ENCODE peak calls at places on chromosomes 16 and 17, in four cellular contexts. Y is NCI-H2107, O is heart right ventricle, A is AG09309. I is an unnamed sample.

GRCh38 chr17:42325026-42325425 is 36.7 kb downstream of the STAT5A start:
- DNase-seq in A (peak; percentile 89), O (no peak), Y (no peak), I (no peak)

GRCh38 chr17:38428643-38429371 is 543 bp downstream of the ARHGAP23 start:
- DNase-seq in Y (no peak), O (peak; percentile 68), A (no peak), I (no peak)

GRCh38 chr16:24909856-24910255 is 64.1 kb downstream of the SLC5A11 start:
- DNase-seq in O (no peak), A (no peak), Y (no peak), I (no peak)

GRCh38 chr16:89314357-89314756 is 96.9 kb downstream of the ZNF778 start:
- DNase-seq in O (no peak), Y (no peak), A (no peak), I (no peak)

GRCh38 chr17:78746263-78746948 is 35.7 kb downstream of the CYTH1 start:
- DNase-seq in A (no peak), Y (no peak), O (no peak), I (no peak)

GRCh38 chr17:12445331-12445730 is 220.4 kb upstream of the MYOCD start:
- DNase-seq in O (no peak), Y (no peak), A (no peak), I (no peak)

GRCh38 chr16:10678655-10679054 is 16.1 kb downstream of the TEKT5 start:
- DNase-seq in A (no peak), Y (peak; percentile 38), O (no peak), I (no peak)

GRCh38 chr17:9432867-9433495 is 142.6 kb downstream of the STX8 start:
- DNase-seq in O (no peak), Y (no peak), A (peak; percentile 34), I (no peak)

GRCh38 chr16:73000020-73000906 is 47.7 kb downstream of the ZFHX3 start:
- DNase-seq in A (no peak), Y (peak; percentile 22), O (peak; percentile 46), I (no peak)

GRCh38 chr17:38691154-38691553 is 13.9 kb upstream of the MLLT6 start:
- DNase-seq in Y (no peak), A (no peak), O (no peak), I (no peak)

GRCh38 chr17:78595135-78595810 is 18.1 kb upstream of the DNAH17 start:
- DNase-seq in A (no peak), Y (no peak), O (no peak), I (no peak)

GRCh38 chr17:76866774-76867577 is 1.2 kb upstream of the MGAT5B start:
- DNase-seq in O (no peak), Y (no peak), A (no peak), I (no peak)

GRCh38 chr17:60640503-60640902 is 37.1 kb upstream of the BCAS3 start:
- DNase-seq in A (no peak), O (no peak), Y (no peak), I (no peak)

GRCh38 chr17:50076591-50077235 is 18.4 kb upstream of the PDK2 start:
- DNase-seq in Y (no peak), O (no peak), A (no peak), I (no peak)

GRCh38 chr17:35866356-35866950 is 2.2 kb downstream of the HEATR9 start:
- DNase-seq in Y (no peak), A (no peak), O (no peak), I (no peak)

GRCh38 chr17:80599546-80600305 is 55.1 kb downstream of the RPTOR start:
- DNase-seq in Y (no peak), O (no peak), A (no peak), I (no peak)

GRCh38 chr16:85090873-85091521 is 21.3 kb downstream of the CIBAR2 start:
- DNase-seq in Y (no peak), O (no peak), A (no peak), I (no peak)

GRCh38 chr17:28745052-28745776 is 1.4 kb downstream of the TRAF4 start:
- DNase-seq in Y (peak; percentile 21), O (no peak), A (no peak), I (peak; percentile 54)

GRCh38 chr16:77789646-77790370 is 1.4 kb downstream of the VAT1L start:
- DNase-seq in A (no peak), O (no peak), Y (no peak), I (no peak)

GRCh38 chr16:5790512-5790911 is 692.9 kb upstream of the EEF2KMT start:
- DNase-seq in A (no peak), Y (no peak), O (no peak), I (no peak)

GRCh38 chr16:25893332-25893731 is 201.6 kb downstream of the HS3ST4 start:
- DNase-seq in A (no peak), O (no peak), Y (no peak), I (no peak)

GRCh38 chr17:50185724-50186545 is 15.5 kb downstream of the COL1A1 start:
- DNase-seq in Y (no peak), O (no peak), A (no peak), I (no peak)

GRCh38 chr17:67689534-67690177 is 28.1 kb upstream of the NOL11 start:
- DNase-seq in O (no peak), Y (peak; percentile 83), A (peak; percentile 17), I (peak; percentile 23)

GRCh38 chr17:33716937-33717336 is 423.8 kb upstream of the ASIC2 start:
- DNase-seq in O (no peak), Y (no peak), A (no peak), I (no peak)

GRCh38 chr16:30972872-30973271 is 12.1 kb upstream of the HSD3B7 start:
- DNase-seq in A (no peak), Y (no peak), O (no peak), I (no peak)

GRCh38 chr16:9852003-9852402 is 330.2 kb downstream of the GRIN2A start:
- DNase-seq in Y (no peak), O (no peak), A (no peak), I (no peak)

GRCh38 chr16:21277045-21277926 is 804 bp downstream of the CRYM start:
- DNase-seq in Y (peak; percentile 10), A (no peak), O (no peak), I (no peak)

GRCh38 chr17:55286681-55287589 is 22.2 kb downstream of the HLF start:
- DNase-seq in Y (no peak), O (no peak), A (no peak), I (no peak)

GRCh38 chr16:11356573-11357331 is 11.5 kb downstream of the RMI2 start:
- DNase-seq in O (peak; percentile 72), A (no peak), Y (no peak), I (peak; percentile 35)

GRCh38 chr16:3998793-3999478 is 117.3 kb downstream of the ADCY9 start:
- DNase-seq in A (no peak), Y (no peak), O (no peak), I (no peak)

GRCh38 chr17:82212331-82213250 is at the start of gene CCDC57:
- DNase-seq in Y (peak; percentile 50), O (peak; percentile 85), A (no peak), I (peak; percentile 77)

GRCh38 chr17:58284613-58285421 is 4.1 kb upstream of the MPO start:
- DNase-seq in Y (no peak), O (no peak), A (no peak), I (no peak)

GRCh38 chr16:73711441-73712080 is 585.1 kb upstream of the PSMD7 start:
- DNase-seq in Y (no peak), O (no peak), A (no peak), I (no peak)

GRCh38 chr17:65627108-65627507 is 65.7 kb upstream of the AXIN2 start:
- DNase-seq in A (no peak), O (no peak), Y (no peak), I (no peak)

GRCh38 chr17:61251939-61252865 is 147.4 kb upstream of the TBX2 start:
- DNase-seq in O (peak; percentile 88), A (peak; percentile 99), Y (no peak), I (no peak)

GRCh38 chr17:9922012-9922848 is 17.2 kb upstream of the RCVRN start:
- DNase-seq in Y (no peak), O (no peak), A (no peak), I (no peak)

GRCh38 chr16:78292726-78293380 is 193.4 kb downstream of the WWOX start:
- DNase-seq in O (no peak), Y (no peak), A (no peak), I (no peak)

GRCh38 chr16:84214451-84215066 is 23.6 kb downstream of the ADAD2 start:
- DNase-seq in Y (no peak), A (no peak), O (no peak), I (no peak)